ENCODE peak calls at places on chromosomes 2 and 18, in eight cellular contexts. S is stimulated activated CD8-positive, alpha-beta memory T cell treated with anti-CD3 and anti-CD28 coated beads, Interleukin-2, amount 100 ng/mL, for 1 hour; B is bronchial epithelial cell; U is stomach; Q is aorta; M is NCI-H748 treated with DMSO at 0.1 percent for 48 hours; R is caudate nucleus; W is AG08395. P is an unnamed sample.

GRCh38 chr18:32552421-32553030 is 81.8 kb upstream of the GAREM1 start:
- DNase-seq in S (peak), B (peak), U (peak), Q (no peak), M (peak), R (no peak), W (peak), P (peak)

GRCh38 chr2:205892141-205893064 is 193.6 kb downstream of the INO80D start:
- DNase-seq in S (no peak), B (peak), U (peak), Q (no peak), M (peak), R (no peak), W (no peak), P (peak)

GRCh38 chr2:231672617-231673347 is 35.5 kb upstream of the PTMA start:
- DNase-seq in S (no peak), B (peak), U (peak), Q (no peak), M (no peak), R (no peak), W (peak), P (peak)

GRCh38 chr2:218259099-218259921 is 1.5 kb upstream of the GPBAR1 start:
- DNase-seq in S (no peak), B (peak), U (no peak), Q (peak), M (no peak), R (no peak), W (peak), P (peak)

GRCh38 chr2:3142961-3143571 is 234.6 kb downstream of the EIPR1 start:
- DNase-seq in S (no peak), B (no peak), U (peak), Q (no peak), M (no peak), R (no peak), W (no peak), P (no peak)

GRCh38 chr2:101162561-101163330 is 11.6 kb upstream of the TBC1D8 start:
- DNase-seq in S (no peak), B (no peak), U (no peak), Q (no peak), M (no peak), R (no peak), W (no peak), P (peak)

GRCh38 chr2:29014331-29014730 is 33.2 kb downstream of the TOGARAM2 start:
- DNase-seq in S (no peak), B (no peak), U (no peak), Q (no peak), M (no peak), R (no peak), W (no peak), P (no peak)

GRCh38 chr2:182081602-182082260 is 96.1 kb downstream of the PPP1R1C start:
- DNase-seq in S (no peak), B (peak), U (no peak), Q (no peak), M (peak), R (no peak), W (no peak), P (no peak)

GRCh38 chr18:12326711-12327460 is 18.8 kb downstream of the TUBB6 start:
- DNase-seq in S (no peak), B (no peak), U (no peak), Q (no peak), M (no peak), R (no peak), W (no peak), P (no peak)

GRCh38 chr2:191311-192190 is 72.3 kb downstream of the SH3YL1 start:
- DNase-seq in S (no peak), B (no peak), U (no peak), Q (no peak), M (no peak), R (no peak), W (no peak), P (no peak)

GRCh38 chr2:176585791-176586190 is 316.5 kb downstream of the MTX2 start:
- DNase-seq in S (no peak), B (no peak), U (no peak), Q (no peak), M (no peak), R (no peak), W (no peak), P (no peak)

P was measured in transverse colon.